ENCODE peak calls at places on chromosomes 2 and 18, in ten cellular contexts. Q is AG10803; G is epithelial cell of esophagus; E is upper lobe of left lung; P is adrenal gland; F is astrocyte of the cerebellum; V is lower lobe of right lung; Z is astrocyte; U is CD8-positive, alpha-beta T cell; Y is IMR-90. D is an unnamed sample.

GRCh38 chr2:96145028-96145939 is at the start of gene DUSP2:
- DNase-seq in Q (peak), V (peak), P (peak), U (peak), Z (peak), E (peak), Y (peak), G (peak), F (no peak), D (no peak)

GRCh38 chr2:239688098-239688497 is 287.3 kb upstream of the HDAC4 start:
- DNase-seq in Z (no peak), U (no peak), E (no peak), Q (no peak), V (peak), P (peak), F (no peak), G (no peak), Y (no peak), D (no peak)

GRCh38 chr2:18413794-18414396 is 146.6 kb downstream of the RDH14 start:
- DNase-seq in Q (peak), V (no peak), Y (peak), P (peak), Z (peak), U (no peak), G (peak), F (peak), E (no peak), D (peak)

GRCh38 chr2:182283512-182283911 is 143.3 kb downstream of the PDE1A start:
- DNase-seq in Q (no peak), G (no peak), F (no peak), Y (no peak), Z (peak), U (no peak), V (no peak), P (no peak), E (no peak), D (no peak)

GRCh38 chr2:236939271-236939670 is 146.4 kb upstream of the COPS8 start:
- DNase-seq in P (no peak), V (no peak), E (no peak), Z (no peak), Y (no peak), U (no peak), Q (no peak), G (no peak), F (no peak), D (no peak)

GRCh38 chr2:237319887-237320286 is 94.1 kb downstream of the COL6A3 start:
- DNase-seq in P (no peak), F (no peak), Y (no peak), E (no peak), Z (no peak), Q (no peak), U (no peak), V (no peak), G (no peak), D (no peak)

GRCh38 chr2:230774348-230774951 is 61.8 kb downstream of the CAB39 start:
- DNase-seq in F (no peak), Q (peak), Z (peak), U (no peak), V (no peak), Y (peak), E (no peak), G (peak), P (no peak), D (no peak)

GRCh38 chr2:30780776-30781330 is 26.4 kb downstream of the CAPN13 start:
- DNase-seq in Y (no peak), F (no peak), Q (no peak), Z (no peak), P (peak), V (no peak), G (no peak), E (no peak), U (no peak), D (no peak)

GRCh38 chr2:138396843-138397242 is 104.7 kb upstream of the SPOPL start:
- DNase-seq in Y (no peak), P (no peak), U (no peak), E (no peak), F (no peak), Z (no peak), V (no peak), G (no peak), Q (no peak), D (no peak)

GRCh38 chr18:54405290-54405689 is 47.6 kb downstream of the C18orf54 start:
- DNase-seq in F (no peak), P (no peak), Z (no peak), U (no peak), Q (no peak), G (no peak), V (no peak), Y (no peak), E (no peak), D (no peak)

GRCh38 chr2:28978606-28979005 is 2.5 kb upstream of the TOGARAM2 start:
- DNase-seq in P (no peak), Q (no peak), E (no peak), Y (no peak), U (no peak), V (no peak), Z (no peak), F (no peak), G (no peak), D (no peak)
- TF ChIP-seq CTCF in P (no peak), Q (no peak), E (no peak), Y (no peak), U (no peak), V (no peak), Z (no peak), F (no peak), G (no peak), D (no peak)

GRCh38 chr18:37378616-37379015 is 187.0 kb downstream of the CELF4 start:
- DNase-seq in Q (no peak), G (no peak), P (no peak), F (no peak), U (no peak), Y (no peak), V (no peak), E (no peak), Z (no peak), D (no peak)
- H3K4me3 ChIP-seq in Q (no peak), G (no peak), P (no peak), F (no peak), U (no peak), Y (no peak), V (no peak), E (no peak), Z (no peak), D (no peak)

DNA sequence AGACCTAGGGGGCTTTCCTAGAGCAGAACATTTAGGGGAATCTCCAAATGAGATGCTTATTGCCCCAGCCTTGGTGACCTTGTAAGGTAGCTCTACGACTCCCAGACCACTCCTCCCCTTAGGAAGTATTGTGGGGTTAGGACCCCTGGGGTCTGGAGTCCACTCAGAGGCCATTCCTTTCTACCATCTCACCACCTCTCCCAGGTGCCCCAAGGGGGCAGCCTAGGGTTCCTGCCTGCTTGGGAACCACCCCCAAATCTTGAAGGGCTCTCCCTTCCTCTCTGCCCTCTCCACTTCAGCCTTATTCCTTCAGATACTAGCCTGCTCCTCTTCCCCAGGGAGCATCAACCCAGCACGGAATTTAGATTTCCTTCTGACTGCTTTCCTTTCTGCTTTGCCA is 17.5 kb upstream of the EXOC6B start:
- DNase-seq in E (no peak), Y (no peak), G (no peak), F (no peak), Q (no peak), U (no peak), P (no peak), Z (no peak), V (no peak), D (no peak)
- TF ChIP-seq CTCF in E (no peak), Y (no peak), G (no peak), F (no peak), Q (no peak), U (no peak), P (no peak), Z (no peak), V (no peak), D (no peak)

DNA sequence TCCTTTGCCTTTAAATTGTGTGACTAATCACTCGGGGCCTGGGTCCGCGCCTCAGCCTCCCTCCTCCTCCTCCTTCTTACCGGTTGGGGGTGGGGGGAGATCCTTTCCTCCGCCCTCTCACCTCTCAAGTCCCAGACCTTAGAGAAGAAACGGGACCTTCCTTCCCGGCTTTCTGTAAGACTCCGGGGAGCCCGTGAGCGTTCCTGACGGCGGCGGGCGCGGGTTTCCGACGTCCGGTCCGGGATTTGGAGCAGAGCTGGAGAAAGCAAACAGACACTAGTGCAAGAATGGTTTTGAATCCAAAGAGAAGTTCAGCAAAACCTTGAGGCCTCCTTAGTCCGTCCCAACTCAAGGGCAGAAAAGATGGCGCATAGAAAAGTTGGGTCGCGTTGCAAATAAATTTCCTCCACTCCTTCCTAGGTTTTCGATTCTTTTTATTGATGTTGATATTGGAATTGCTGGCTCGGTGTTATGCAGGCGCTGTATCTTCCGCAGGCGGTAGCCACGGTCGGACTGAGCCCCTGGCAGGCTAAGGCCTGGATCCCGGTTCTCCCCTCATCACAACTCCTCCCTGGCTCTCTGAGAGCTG is 2.0 kb downstream of the DLX1 start:
- DNase-seq in G (no peak), Y (no peak), F (no peak), P (no peak), Z (no peak), U (no peak), V (no peak), E (no peak), Q (no peak), D (no peak)
- H3K4me3 ChIP-seq in G (no peak), Y (no peak), F (no peak), P (no peak), Z (no peak), U (no peak), V (no peak), E (no peak), Q (peak), D (no peak)

GRCh38 chr2:232367016-232367415 is 11.5 kb upstream of the ALPP start:
- DNase-seq in Z (no peak), E (peak), G (no peak), P (no peak), Q (no peak), U (no peak), Y (no peak), V (no peak), F (no peak), D (no peak)

GRCh38 chr2:232367591-232368233 is 10.8 kb upstream of the ALPP start:
- DNase-seq in G (no peak), Z (no peak), F (no peak), E (no peak), Y (no peak), V (no peak), U (no peak), Q (no peak), P (no peak), D (no peak)

GRCh38 chr2:232363784-232364615 is 14.6 kb upstream of the ALPP start:
- DNase-seq in U (peak), P (no peak), Y (peak), G (no peak), V (no peak), Q (peak), Z (no peak), F (no peak), E (peak), D (no peak)

GRCh38 chr2:232368311-232368731 is 10.2 kb upstream of the ALPP start:
- DNase-seq in V (no peak), E (no peak), Q (peak), U (no peak), P (no peak), Y (peak), F (no peak), Z (no peak), G (peak), D (no peak)

GRCh38 chr2:232365621-232366321 is 12.8 kb upstream of the ALPP start:
- DNase-seq in F (no peak), U (no peak), E (peak), V (no peak), Q (peak), Y (peak), Z (peak), G (peak), P (no peak), D (no peak)
- TF ChIP-seq CTCF in F (peak), U (no peak), E (peak), V (no peak), Q (peak), Y (peak), Z (peak), G (peak), P (no peak), D (peak)

GRCh38 chr18:37425182-37425581 is 140.4 kb downstream of the CELF4 start:
- DNase-seq in V (no peak), Y (no peak), F (no peak), Z (no peak), E (no peak), Q (no peak), P (no peak), G (no peak), U (no peak), D (no peak)
- H3K4me3 ChIP-seq in V (no peak), Y (no peak), F (no peak), Z (no peak), E (no peak), Q (no peak), P (no peak), G (no peak), U (no peak), D (no peak)

GRCh38 chr2:148737742-148738141 is 93.2 kb downstream of the EPC2 start:
- DNase-seq in Q (no peak), F (no peak), P (no peak), G (no peak), Z (no peak), Y (no peak), U (no peak), V (no peak), E (no peak), D (no peak)
- TF ChIP-seq CTCF in Q (no peak), F (no peak), P (no peak), G (no peak), Z (no peak), Y (no peak), U (no peak), V (no peak), E (no peak), D (no peak)

DNA sequence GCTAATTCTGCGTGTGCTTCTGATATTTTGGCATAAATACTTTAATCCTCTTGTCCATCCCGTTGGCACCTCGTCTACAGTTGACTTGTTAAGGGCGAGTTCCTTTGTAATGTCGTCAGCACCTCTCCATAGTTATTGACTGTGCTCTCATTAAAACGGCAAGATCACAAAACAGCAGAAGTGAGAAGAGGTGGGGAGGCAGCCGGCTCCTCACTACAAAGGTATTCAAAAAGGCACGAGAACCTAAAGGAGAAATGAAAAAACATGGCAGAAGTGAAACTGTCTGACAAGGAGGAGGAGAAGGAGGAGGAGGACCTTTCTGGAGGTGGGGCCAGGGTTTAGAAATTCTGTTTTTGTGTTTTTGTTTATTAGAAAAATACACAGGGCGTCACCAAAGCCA is 235.6 kb downstream of the BCL11A start:
- DNase-seq in F (no peak), Q (no peak), G (no peak), U (no peak), V (no peak), Y (no peak), E (no peak), Z (no peak), P (no peak), D (no peak)
- H3K4me3 ChIP-seq in F (no peak), Q (no peak), G (no peak), U (no peak), V (no peak), Y (no peak), E (no peak), Z (no peak), P (no peak), D (no peak)

GRCh38 chr2:23636412-23636811 is 251.4 kb downstream of the KLHL29 start:
- DNase-seq in Q (peak), U (no peak), G (peak), F (no peak), Z (no peak), P (peak), E (no peak), V (no peak), Y (peak), D (no peak)
- TF ChIP-seq CTCF in Q (peak), U (no peak), G (peak), F (peak), Z (no peak), P (no peak), E (no peak), V (no peak), Y (peak), D (peak)

GRCh38 chr2:100752628-100753333 is 67.2 kb upstream of the NPAS2 start:
- DNase-seq in G (peak), U (no peak), F (no peak), P (no peak), Z (peak), Y (peak), V (no peak), Q (peak), E (no peak), D (peak)
- H3K4me3 ChIP-seq in G (no peak), U (no peak), F (no peak), P (no peak), Z (no peak), Y (no peak), V (no peak), Q (no peak), E (no peak), D (no peak)

D was measured in kidney epithelial cell.